ENCODE peak calls at places on chromosomes 1 and 21, in seven cellular contexts. One of them, this sample, is unnamed.

GRCh38 chr1:201258763-201259230 is 24.5 kb upstream of the PKP1 start:
- DNase-seq in astrocyte of the spinal cord: no peak
- DNase-seq in CD8-positive, alpha-beta T cell: no peak
- DNase-seq in cardiac muscle cell: no peak
- DNase-seq in fibroblast of the aortic adventitia: no peak
- DNase-seq in hepatocyte: no peak
- DNase-seq in mucosa of descending colon: no peak
- DNase-seq in this sample: no peak

GRCh38 chr1:230287674-230288315 is 138.3 kb downstream of the PGBD5 start:
- DNase-seq in astrocyte of the spinal cord: no peak
- DNase-seq in CD8-positive, alpha-beta T cell: no peak
- DNase-seq in cardiac muscle cell: no peak
- DNase-seq in fibroblast of the aortic adventitia: no peak
- DNase-seq in hepatocyte: no peak
- DNase-seq in mucosa of descending colon: no peak
- DNase-seq in this sample: no peak

GRCh38 chr1:234272656-234273312 is 100.5 kb upstream of the COA6 start:
- DNase-seq in astrocyte of the spinal cord: no peak
- DNase-seq in CD8-positive, alpha-beta T cell: no peak
- DNase-seq in cardiac muscle cell: no peak
- DNase-seq in fibroblast of the aortic adventitia: no peak
- DNase-seq in hepatocyte: no peak
- DNase-seq in mucosa of descending colon: no peak
- DNase-seq in this sample: no peak

GRCh38 chr1:169511339-169512028 is 25.7 kb upstream of the SLC19A2 start:
- DNase-seq in astrocyte of the spinal cord: peak
- DNase-seq in CD8-positive, alpha-beta T cell: no peak
- DNase-seq in cardiac muscle cell: peak
- DNase-seq in fibroblast of the aortic adventitia: peak
- DNase-seq in hepatocyte: no peak
- DNase-seq in mucosa of descending colon: no peak
- DNase-seq in this sample: peak

GRCh38 chr1:82449671-82450070 is 648.9 kb downstream of the ADGRL2 start:
- DNase-seq in astrocyte of the spinal cord: peak
- DNase-seq in CD8-positive, alpha-beta T cell: no peak
- DNase-seq in cardiac muscle cell: no peak
- DNase-seq in fibroblast of the aortic adventitia: peak
- DNase-seq in hepatocyte: no peak
- DNase-seq in mucosa of descending colon: no peak
- DNase-seq in this sample: no peak

GRCh38 chr1:226662704-226663326 is 76.3 kb downstream of the ITPKB start:
- DNase-seq in astrocyte of the spinal cord: peak
- DNase-seq in CD8-positive, alpha-beta T cell: peak
- DNase-seq in cardiac muscle cell: peak
- DNase-seq in fibroblast of the aortic adventitia: peak
- DNase-seq in hepatocyte: peak
- DNase-seq in mucosa of descending colon: peak
- DNase-seq in this sample: peak

GRCh38 chr1:150237746-150238145 is 1.8 kb upstream of the ANP32E start:
- DNase-seq in astrocyte of the spinal cord: no peak
- DNase-seq in CD8-positive, alpha-beta T cell: no peak
- DNase-seq in cardiac muscle cell: no peak
- DNase-seq in fibroblast of the aortic adventitia: no peak
- DNase-seq in hepatocyte: no peak
- DNase-seq in mucosa of descending colon: no peak
- DNase-seq in this sample: no peak

GRCh38 chr1:39981957-39982356 is 27.0 kb downstream of the MFSD2A start:
- DNase-seq in astrocyte of the spinal cord: peak
- DNase-seq in CD8-positive, alpha-beta T cell: no peak
- DNase-seq in cardiac muscle cell: peak
- DNase-seq in fibroblast of the aortic adventitia: peak
- DNase-seq in hepatocyte: peak
- DNase-seq in mucosa of descending colon: peak
- DNase-seq in this sample: peak

GRCh38 chr21:44353200-44353970 is at the start of gene TRPM2:
- DNase-seq in astrocyte of the spinal cord: no peak
- DNase-seq in CD8-positive, alpha-beta T cell: no peak
- DNase-seq in cardiac muscle cell: peak
- DNase-seq in fibroblast of the aortic adventitia: peak
- DNase-seq in hepatocyte: no peak
- DNase-seq in mucosa of descending colon: no peak
- DNase-seq in this sample: peak

GRCh38 chr21:39660596-39660995 is 47.9 kb downstream of the B3GALT5 start:
- DNase-seq in astrocyte of the spinal cord: peak
- DNase-seq in CD8-positive, alpha-beta T cell: no peak
- DNase-seq in cardiac muscle cell: peak
- DNase-seq in fibroblast of the aortic adventitia: peak
- DNase-seq in hepatocyte: peak
- DNase-seq in mucosa of descending colon: peak
- DNase-seq in this sample: peak

GRCh38 chr21:45035477-45035848 is 38.9 kb upstream of the ADARB1 start:
- DNase-seq in astrocyte of the spinal cord: no peak
- DNase-seq in CD8-positive, alpha-beta T cell: no peak
- DNase-seq in cardiac muscle cell: no peak
- DNase-seq in fibroblast of the aortic adventitia: no peak
- DNase-seq in hepatocyte: no peak
- DNase-seq in mucosa of descending colon: no peak
- DNase-seq in this sample: no peak

GRCh38 chr21:43333301-43334062 is 93.4 kb downstream of the SIK1 start:
- DNase-seq in astrocyte of the spinal cord: peak
- DNase-seq in CD8-positive, alpha-beta T cell: no peak
- DNase-seq in cardiac muscle cell: peak
- DNase-seq in fibroblast of the aortic adventitia: peak
- DNase-seq in hepatocyte: peak
- DNase-seq in mucosa of descending colon: peak
- DNase-seq in this sample: peak

GRCh38 chr1:171468120-171468790 is 17.1 kb upstream of the PRRC2C start:
- DNase-seq in astrocyte of the spinal cord: peak
- DNase-seq in CD8-positive, alpha-beta T cell: no peak
- DNase-seq in cardiac muscle cell: peak
- DNase-seq in fibroblast of the aortic adventitia: peak
- DNase-seq in hepatocyte: no peak
- DNase-seq in mucosa of descending colon: no peak
- DNase-seq in this sample: peak

GRCh38 chr1:160377585-160378206 is 10.8 kb downstream of the NHLH1 start:
- DNase-seq in astrocyte of the spinal cord: peak
- DNase-seq in CD8-positive, alpha-beta T cell: no peak
- DNase-seq in cardiac muscle cell: no peak
- DNase-seq in fibroblast of the aortic adventitia: peak
- DNase-seq in hepatocyte: no peak
- DNase-seq in mucosa of descending colon: no peak
- DNase-seq in this sample: peak

GRCh38 chr1:118219438-118219837 is 34.4 kb upstream of the SPAG17 start:
- DNase-seq in astrocyte of the spinal cord: no peak
- DNase-seq in CD8-positive, alpha-beta T cell: no peak
- DNase-seq in cardiac muscle cell: no peak
- DNase-seq in fibroblast of the aortic adventitia: no peak
- DNase-seq in hepatocyte: no peak
- DNase-seq in mucosa of descending colon: no peak
- DNase-seq in this sample: no peak

GRCh38 chr1:118225471-118225870 is 40.4 kb upstream of the SPAG17 start:
- DNase-seq in astrocyte of the spinal cord: no peak
- DNase-seq in CD8-positive, alpha-beta T cell: no peak
- DNase-seq in cardiac muscle cell: no peak
- DNase-seq in fibroblast of the aortic adventitia: no peak
- DNase-seq in hepatocyte: no peak
- DNase-seq in mucosa of descending colon: no peak
- DNase-seq in this sample: no peak

GRCh38 chr1:118223426-118223825 is 38.4 kb upstream of the SPAG17 start:
- DNase-seq in astrocyte of the spinal cord: no peak
- DNase-seq in CD8-positive, alpha-beta T cell: no peak
- DNase-seq in cardiac muscle cell: peak
- DNase-seq in fibroblast of the aortic adventitia: peak
- DNase-seq in hepatocyte: peak
- DNase-seq in mucosa of descending colon: peak
- DNase-seq in this sample: peak
- TF ChIP-seq CTCF in astrocyte of the spinal cord: peak
- TF ChIP-seq CTCF in CD8-positive, alpha-beta T cell: no peak
- TF ChIP-seq CTCF in cardiac muscle cell: peak
- TF ChIP-seq CTCF in fibroblast of the aortic adventitia: peak
- TF ChIP-seq CTCF in hepatocyte: peak
- TF ChIP-seq CTCF in mucosa of descending colon: no peak
- TF ChIP-seq CTCF in this sample: peak

GRCh38 chr1:228272331-228272791 is 64.5 kb downstream of the OBSCN start:
- DNase-seq in astrocyte of the spinal cord: no peak
- DNase-seq in CD8-positive, alpha-beta T cell: no peak
- DNase-seq in cardiac muscle cell: no peak
- DNase-seq in fibroblast of the aortic adventitia: no peak
- DNase-seq in hepatocyte: no peak
- DNase-seq in mucosa of descending colon: no peak
- DNase-seq in this sample: no peak
- H3K4me3 ChIP-seq in astrocyte of the spinal cord: no peak
- H3K4me3 ChIP-seq in CD8-positive, alpha-beta T cell: no peak
- H3K4me3 ChIP-seq in cardiac muscle cell: no peak
- H3K4me3 ChIP-seq in fibroblast of the aortic adventitia: no peak
- H3K4me3 ChIP-seq in hepatocyte: no peak
- H3K4me3 ChIP-seq in mucosa of descending colon: no peak
- H3K4me3 ChIP-seq in this sample: no peak

GRCh38 chr1:167206166-167206835 is 14.4 kb upstream of the POU2F1 start:
- DNase-seq in astrocyte of the spinal cord: no peak
- DNase-seq in CD8-positive, alpha-beta T cell: no peak
- DNase-seq in cardiac muscle cell: no peak
- DNase-seq in fibroblast of the aortic adventitia: no peak
- DNase-seq in hepatocyte: no peak
- DNase-seq in mucosa of descending colon: no peak
- DNase-seq in this sample: no peak

GRCh38 chr1:167210966-167211674 is 9.6 kb upstream of the POU2F1 start:
- DNase-seq in astrocyte of the spinal cord: no peak
- DNase-seq in CD8-positive, alpha-beta T cell: no peak
- DNase-seq in cardiac muscle cell: no peak
- DNase-seq in fibroblast of the aortic adventitia: no peak
- DNase-seq in hepatocyte: no peak
- DNase-seq in mucosa of descending colon: peak
- DNase-seq in this sample: no peak

GRCh38 chr1:167208624-167208976 is 12.1 kb upstream of the POU2F1 start:
- DNase-seq in astrocyte of the spinal cord: no peak
- DNase-seq in CD8-positive, alpha-beta T cell: no peak
- DNase-seq in cardiac muscle cell: no peak
- DNase-seq in fibroblast of the aortic adventitia: no peak
- DNase-seq in hepatocyte: no peak
- DNase-seq in mucosa of descending colon: no peak
- DNase-seq in this sample: no peak

GRCh38 chr1:167209044-167209443 is 11.6 kb upstream of the POU2F1 start:
- DNase-seq in astrocyte of the spinal cord: no peak
- DNase-seq in CD8-positive, alpha-beta T cell: no peak
- DNase-seq in cardiac muscle cell: no peak
- DNase-seq in fibroblast of the aortic adventitia: no peak
- DNase-seq in hepatocyte: no peak
- DNase-seq in mucosa of descending colon: no peak
- DNase-seq in this sample: no peak

DNA sequence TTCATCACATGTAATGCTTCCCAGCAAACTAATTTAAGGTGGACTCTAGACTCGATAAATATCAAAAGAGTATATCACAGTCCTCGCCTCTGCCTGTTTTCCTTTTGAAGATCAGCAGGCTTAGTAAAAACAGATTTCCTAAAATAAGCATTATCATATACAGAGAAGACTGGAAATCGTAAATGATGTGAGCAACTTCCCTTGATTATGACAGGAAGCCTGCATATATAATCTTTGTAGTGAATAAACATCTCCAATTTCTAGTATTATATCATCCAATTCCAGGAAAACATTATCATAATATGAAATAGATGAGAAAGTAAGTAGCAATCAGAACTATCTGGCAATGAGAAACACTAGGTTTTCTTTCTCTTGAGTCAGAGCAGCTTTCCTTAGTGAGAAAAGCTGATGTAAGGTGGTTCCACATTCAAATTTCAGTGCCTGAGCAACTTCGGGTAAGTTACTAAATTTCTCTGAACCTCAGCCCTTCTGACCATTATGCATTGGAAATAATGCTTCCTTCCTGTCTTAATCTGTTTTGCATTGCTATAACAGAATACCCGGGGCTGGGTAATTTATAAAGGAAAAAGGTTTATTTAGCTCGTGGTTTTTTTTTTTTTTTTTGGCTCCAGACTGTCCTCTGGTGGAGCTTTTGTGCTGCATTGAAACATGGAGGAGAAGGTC is 12.6 kb upstream of the POU2F1 start:
- DNase-seq in astrocyte of the spinal cord: no peak
- DNase-seq in CD8-positive, alpha-beta T cell: no peak
- DNase-seq in cardiac muscle cell: no peak
- DNase-seq in fibroblast of the aortic adventitia: no peak
- DNase-seq in hepatocyte: no peak
- DNase-seq in mucosa of descending colon: no peak
- DNase-seq in this sample: peak
- TF ChIP-seq CTCF in astrocyte of the spinal cord: peak
- TF ChIP-seq CTCF in CD8-positive, alpha-beta T cell: no peak
- TF ChIP-seq CTCF in cardiac muscle cell: peak
- TF ChIP-seq CTCF in fibroblast of the aortic adventitia: peak
- TF ChIP-seq CTCF in hepatocyte: peak
- TF ChIP-seq CTCF in mucosa of descending colon: no peak
- TF ChIP-seq CTCF in this sample: peak

DNA sequence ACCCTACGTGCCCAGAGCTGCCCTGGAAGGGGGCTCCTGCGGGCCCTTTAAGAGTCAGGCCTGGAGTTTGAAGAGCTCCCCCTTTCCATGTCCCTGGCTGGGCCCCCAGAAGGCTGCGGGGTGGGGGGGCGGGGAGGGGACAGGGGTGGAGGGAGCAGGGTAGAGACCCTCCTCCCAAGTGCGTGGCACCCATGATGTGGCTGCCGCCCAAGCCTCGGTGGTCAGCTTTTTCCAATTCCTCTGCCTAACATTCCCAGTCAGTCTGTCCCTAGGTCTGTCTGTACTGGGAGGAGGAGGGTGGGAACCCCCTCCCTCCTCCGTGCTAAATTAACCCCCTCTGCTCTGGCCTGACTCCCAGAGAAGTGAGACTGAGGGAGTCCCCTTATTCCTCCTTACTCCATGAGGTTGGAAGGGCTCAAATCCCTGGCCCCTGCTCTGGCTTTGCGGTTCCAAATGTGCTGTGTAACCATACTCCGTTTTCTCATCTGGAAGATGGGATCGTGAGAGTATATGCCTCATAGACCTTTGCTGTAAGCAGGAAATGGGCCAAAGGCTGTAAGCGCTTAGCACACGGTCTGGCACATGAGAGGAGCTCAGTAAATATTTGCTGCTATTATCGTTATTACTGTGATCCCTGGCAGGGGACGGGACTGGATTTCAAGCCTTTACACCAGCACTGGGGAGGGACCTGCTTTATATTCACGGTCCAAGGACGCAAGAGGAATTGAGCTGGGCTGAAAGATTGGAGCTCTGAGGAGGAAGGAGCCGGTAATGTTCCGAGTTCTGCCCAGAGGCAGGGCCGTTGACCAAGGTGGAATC is 653 bp upstream of the COL16A1 start:
- DNase-seq in astrocyte of the spinal cord: peak
- DNase-seq in CD8-positive, alpha-beta T cell: no peak
- DNase-seq in cardiac muscle cell: peak
- DNase-seq in fibroblast of the aortic adventitia: peak
- DNase-seq in hepatocyte: peak
- DNase-seq in mucosa of descending colon: peak
- DNase-seq in this sample: peak
- H3K4me3 ChIP-seq in astrocyte of the spinal cord: peak
- H3K4me3 ChIP-seq in CD8-positive, alpha-beta T cell: no peak
- H3K4me3 ChIP-seq in cardiac muscle cell: peak
- H3K4me3 ChIP-seq in fibroblast of the aortic adventitia: peak
- H3K4me3 ChIP-seq in hepatocyte: peak
- H3K4me3 ChIP-seq in mucosa of descending colon: no peak
- H3K4me3 ChIP-seq in this sample: peak

This sample was measured in fibroblast of mammary gland.